ENCODE peak calls at places on chromosome 13, in four cellular contexts. P is M059J, I is neural crest cell, B is suprapubic skin. Y is an unnamed sample.

GRCh38 chr13:110685305-110685704 is 20.6 kb downstream of the CARS2 start:
- DNase-seq in B (no peak), I (no peak), P (no peak), Y (no peak)

GRCh38 chr13:24271611-24272451 is 37.5 kb upstream of the C1QTNF9 start:
- DNase-seq in I (peak), P (peak), B (no peak), Y (no peak)

GRCh38 chr13:35309711-35310110 is 166.8 kb downstream of the MAB21L1 start:
- DNase-seq in B (no peak), I (no peak), P (no peak), Y (no peak)

GRCh38 chr13:108220042-108220441 is 1.9 kb downstream of the ABHD13 start:
- DNase-seq in P (peak), I (no peak), B (no peak), Y (peak)

GRCh38 chr13:79986890-79987289 is 354.0 kb downstream of the SPRY2 start:
- DNase-seq in B (no peak), I (no peak), P (peak), Y (peak)

GRCh38 chr13:110841846-110842245 is 73.0 kb downstream of the ANKRD10 start:
- DNase-seq in P (peak), I (no peak), B (no peak), Y (peak)

GRCh38 chr13:36945078-36945477 is 25.0 kb upstream of the SMAD9 start:
- DNase-seq in B (no peak), P (no peak), I (no peak), Y (no peak)

GRCh38 chr13:24627864-24628418 is 52.3 kb upstream of the ATP12A start:
- DNase-seq in I (no peak), B (no peak), P (no peak), Y (no peak)

GRCh38 chr13:92500192-92500591 is 726.4 kb upstream of the GPC6 start:
- DNase-seq in B (no peak), I (no peak), P (no peak), Y (no peak)

GRCh38 chr13:53064721-53065120 is 36.1 kb downstream of the OLFM4 start:
- DNase-seq in I (no peak), P (no peak), B (no peak), Y (no peak)

Y was measured in PC-3.